ENCODE peak calls at places on chromosomes 7 and 10, in eight cellular contexts. T is GM12891; W is hippocampal formation; P is HT-29; K is activated naive CD4-positive, alpha-beta T cell treated with Interleukin-2 at 50 U/mL for 16 hours; J is neural crest cell; G is sciatic nerve; Q is esophagus squamous epithelium. E is an unnamed sample.

GRCh38 chr7:44277391-44277790 is 48.0 kb downstream of the CAMK2B start:
- DNase-seq in G (peak), Q (no peak), P (no peak), T (no peak), J (no peak), W (no peak), K (no peak), E (no peak)

GRCh38 chr7:101245147-101245668 is 327 bp upstream of the FIS1 start:
- DNase-seq in P (no peak), J (no peak), K (no peak), T (no peak), W (no peak), Q (no peak), G (no peak), E (no peak)

GRCh38 chr10:88032566-88032965 is 169.1 kb downstream of the PTEN start:
- DNase-seq in G (no peak), Q (no peak), J (no peak), P (no peak), K (no peak), T (no peak), W (no peak), E (no peak)

GRCh38 chr7:113100091-113100723 is 13.6 kb upstream of the GPR85 start:
- DNase-seq in Q (no peak), J (no peak), P (no peak), T (no peak), G (no peak), K (no peak), W (no peak), E (no peak)

GRCh38 chr10:8051851-8052257 is 2.6 kb upstream of the GATA3 start:
- DNase-seq in P (no peak), J (no peak), T (no peak), K (no peak), Q (no peak), W (no peak), G (no peak), E (no peak)

GRCh38 chr10:49278497-49278902 is 20.5 kb upstream of the C10orf71 start:
- DNase-seq in P (no peak), T (no peak), G (no peak), J (no peak), W (no peak), Q (no peak), K (no peak), E (no peak)

GRCh38 chr10:14602807-14603538 is 171.7 kb downstream of the FAM107B start:
- DNase-seq in G (no peak), T (no peak), P (peak), Q (no peak), W (no peak), K (no peak), J (no peak), E (no peak)

GRCh38 chr7:47471831-47472230 is 110.1 kb downstream of the TNS3 start:
- DNase-seq in P (no peak), Q (no peak), T (no peak), K (no peak), G (peak), J (no peak), W (no peak), E (peak)

GRCh38 chr7:21753071-21753470 is 192.6 kb downstream of the CDCA7L start:
- DNase-seq in J (no peak), W (no peak), T (no peak), Q (no peak), P (no peak), K (no peak), G (no peak), E (no peak)

GRCh38 chr10:101967713-101968112 is 88.3 kb downstream of the ARMH3 start:
- DNase-seq in T (no peak), J (no peak), P (no peak), G (no peak), Q (no peak), K (no peak), W (no peak), E (no peak)

E was measured in posterior cingulate gyrus.